ENCODE peak calls at places on chromosome 20, in nine cellular contexts. J, T, K, W, G, N, Z, X and D are unnamed samples.

GRCh38 chr20:49179368-49180277 is 8.5 kb downstream of the STAU1 start:
- DNase-seq in J (no peak), T (no peak), K (peak), W (no peak), G (no peak), N (no peak), Z (no peak), X (no peak), D (peak)

GRCh38 chr20:62805365-62805710 is 703 bp downstream of the OGFR start:
- DNase-seq in J (no peak), T (no peak), K (no peak), W (no peak), G (no peak), N (no peak), Z (no peak), X (no peak), D (peak)

GRCh38 chr20:24364464-24364863 is 105.0 kb upstream of the SYNDIG1 start:
- DNase-seq in J (peak), T (no peak), K (no peak), W (no peak), G (no peak), N (no peak), Z (no peak), X (no peak), D (no peak)

GRCh38 chr20:25739615-25740320 is 43.1 kb upstream of the ZNF337 start:
- DNase-seq in J (no peak), T (no peak), K (no peak), W (no peak), G (no peak), N (peak), Z (no peak), X (no peak), D (no peak)

GRCh38 chr20:59084041-59084841 is 41.7 kb upstream of the PRELID3B start:
- DNase-seq in J (peak), T (no peak), K (no peak), W (no peak), G (no peak), N (no peak), Z (no peak), X (no peak), D (no peak)

GRCh38 chr20:44041001-44041400 is 126.3 kb downstream of the TOX2 start:
- DNase-seq in J (no peak), T (no peak), K (no peak), W (no peak), G (no peak), N (no peak), Z (no peak), X (no peak), D (no peak)

GRCh38 chr20:49482621-49483017 is at the start of gene KCNB1:
- DNase-seq in J (no peak), T (no peak), K (peak), W (peak), G (no peak), N (peak), Z (no peak), X (peak), D (peak)

GRCh38 chr20:59819496-59820203 is 113.8 kb downstream of the SYCP2 start:
- DNase-seq in J (no peak), T (no peak), K (no peak), W (no peak), G (no peak), N (no peak), Z (no peak), X (no peak), D (no peak)

GRCh38 chr20:19252670-19253120 is 40.3 kb downstream of the SLC24A3 start:
- DNase-seq in J (no peak), T (no peak), K (no peak), W (no peak), G (no peak), N (no peak), Z (no peak), X (no peak), D (no peak)